ENCODE peak calls at places on chromosomes 12 and 14, in four cellular contexts. Z, P, V and I are unnamed samples.

GRCh38 chr12:40650038-40650704 is 42.1 kb upstream of the CNTN1 start:
- DNase-seq in P (no peak), Z (no peak), V (no peak), I (no peak)

GRCh38 chr12:93836616-93837260 is 159.6 kb downstream of the CRADD start:
- DNase-seq in V (no peak), P (no peak), Z (no peak), I (no peak)

GRCh38 chr12:89977356-89978185 is 268.9 kb upstream of the ATP2B1 start:
- DNase-seq in P (no peak), Z (peak), V (no peak), I (no peak)

GRCh38 chr12:94170690-94171594 is 22.6 kb downstream of the PLXNC1 start:
- DNase-seq in V (peak), P (no peak), Z (no peak), I (no peak)

GRCh38 chr14:92647499-92648279 is 100.7 kb downstream of the LGMN start:
- DNase-seq in V (no peak), Z (no peak), P (no peak), I (no peak)

GRCh38 chr14:53470351-53471043 is 317.4 kb upstream of the DDHD1 start:
- DNase-seq in Z (no peak), P (no peak), V (no peak), I (no peak)

GRCh38 chr12:84701966-84702365 is 210.6 kb downstream of the SLC6A15 start:
- DNase-seq in P (no peak), Z (no peak), V (no peak), I (no peak)

GRCh38 chr12:46386877-46387629 is 14.5 kb upstream of the SLC38A2 start:
- DNase-seq in Z (no peak), P (peak), V (no peak), I (peak)

GRCh38 chr12:105729931-105730330 is 399.4 kb downstream of the C12orf75 start:
- DNase-seq in P (no peak), V (no peak), Z (no peak), I (no peak)

GRCh38 chr12:27179399-27180214 is 64.5 kb upstream of the STK38L start:
- DNase-seq in P (no peak), V (no peak), Z (no peak), I (peak)

GRCh38 chr14:95111507-95112164 is 45.7 kb downstream of the DICER1 start:
- DNase-seq in P (no peak), Z (no peak), V (no peak), I (no peak)

GRCh38 chr14:106459971-106460730 is 933.8 kb downstream of the TMEM121 start:
- DNase-seq in P (no peak), V (no peak), Z (peak), I (peak)

GRCh38 chr12:68175566-68176033 is 16.1 kb upstream of the IFNG start:
- DNase-seq in Z (no peak), V (no peak), P (no peak), I (no peak)

GRCh38 chr12:13425766-13426165 is 229.2 kb downstream of the EMP1 start:
- DNase-seq in P (no peak), V (no peak), Z (no peak), I (no peak)

GRCh38 chr12:26120561-26121274 is 4.1 kb downstream of the BHLHE41 start:
- DNase-seq in V (no peak), Z (no peak), P (no peak), I (no peak)

GRCh38 chr12:113237748-113238147 is 16.5 kb downstream of the TPCN1 start:
- DNase-seq in V (no peak), P (peak), Z (no peak), I (no peak)
- H3K27ac ChIP-seq in V (no peak), P (peak), Z (no peak), I (no peak)

GRCh38 chr12:116708826-116709756 is 28.8 kb downstream of the SPRING1 start:
- DNase-seq in P (peak), V (peak), Z (peak), I (peak)
- H3K4me3 ChIP-seq in P (no peak), V (no peak), Z (peak), I (no peak)

GRCh38 chr12:75846102-75846501 is 185.5 kb downstream of the PHLDA1 start:
- DNase-seq in Z (no peak), P (no peak), V (no peak), I (no peak)

GRCh38 chr12:75848533-75848932 is 183.0 kb downstream of the PHLDA1 start:
- DNase-seq in P (no peak), Z (no peak), V (no peak), I (no peak)

GRCh38 chr12:75852143-75852542 is 179.4 kb downstream of the PHLDA1 start:
- DNase-seq in V (no peak), P (no peak), Z (no peak), I (no peak)

GRCh38 chr12:75850751-75851462 is 180.7 kb downstream of the PHLDA1 start:
- DNase-seq in V (no peak), P (no peak), Z (no peak), I (no peak)

DNA sequence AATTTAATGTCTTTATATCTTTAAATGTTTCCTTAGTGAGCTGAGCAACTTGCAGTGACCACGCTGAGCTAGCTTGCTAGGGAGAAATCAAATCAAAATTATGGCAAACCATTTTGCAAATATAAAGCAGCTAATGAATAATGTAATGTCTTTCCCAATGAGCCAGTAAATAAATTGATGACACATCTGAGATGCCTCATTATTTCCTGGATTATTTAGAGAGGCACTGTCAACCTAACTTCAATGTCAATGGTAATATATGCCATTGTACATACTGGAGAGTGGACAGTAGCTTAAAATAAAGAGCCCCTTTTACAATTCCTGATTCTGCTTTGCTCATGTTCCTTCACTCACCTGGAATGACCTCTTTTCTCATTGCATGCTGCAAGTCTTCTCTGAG is 182.6 kb downstream of the PHLDA1 start:
- DNase-seq in V (no peak), Z (no peak), P (no peak), I (no peak)
- H3K27ac ChIP-seq in V (no peak), Z (no peak), P (no peak), I (no peak)

GRCh38 chr12:108802666-108803036 is 54.7 kb downstream of the SSH1 start:
- DNase-seq in P (no peak), Z (no peak), V (no peak), I (no peak)
- H3K4me3 ChIP-seq in P (peak), Z (no peak), V (no peak), I (no peak)

DNA sequence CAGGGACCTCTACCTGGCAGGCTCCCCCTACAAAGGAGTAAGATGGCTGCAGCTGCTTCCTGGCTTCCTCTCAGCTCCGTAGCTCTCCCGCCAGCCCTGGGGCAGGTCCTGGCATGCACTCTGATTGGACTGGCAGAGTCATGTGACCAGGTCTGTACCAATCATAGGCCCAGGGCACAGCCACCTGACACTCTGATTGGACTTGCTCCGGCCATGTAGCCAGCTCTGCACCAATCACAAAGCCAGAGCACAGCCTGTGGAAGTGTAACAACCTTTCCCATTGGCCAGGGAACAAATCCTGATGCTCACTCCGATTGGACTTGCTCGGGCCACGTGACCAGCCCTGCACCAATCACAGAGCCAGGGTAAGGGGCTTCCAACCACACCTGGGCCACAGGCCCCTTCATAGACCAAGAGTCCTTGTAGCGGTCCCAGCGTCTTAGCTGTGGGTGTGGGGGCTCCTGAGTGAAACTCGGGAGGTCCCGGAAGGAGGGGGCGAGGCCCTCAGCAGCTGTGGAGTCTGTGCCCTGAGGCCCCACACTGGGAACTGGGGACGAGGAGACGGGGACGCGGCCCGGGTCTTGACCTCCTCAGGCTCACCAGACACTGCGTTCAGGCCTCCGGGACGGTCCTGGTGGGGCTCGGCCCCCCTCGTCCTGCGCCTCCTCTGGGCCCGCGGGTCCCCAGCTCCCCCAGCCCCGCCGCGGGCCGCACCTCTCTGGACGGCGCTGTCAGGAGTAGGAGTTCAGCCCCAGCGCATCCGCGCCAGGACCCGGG is 210.6 kb downstream of the ADGRD1 start:
- DNase-seq in V (no peak), Z (no peak), P (peak), I (no peak)
- H3K27ac ChIP-seq in V (no peak), Z (no peak), P (no peak), I (no peak)